ENCODE peak calls at places on chromosomes 16 and 17, in nine cellular contexts. G is bronchial epithelial cell; Q is memory B cell; J is H9; H is stromal cell of bone marrow; K is HS-5; T is stimulated activated CD8-positive, alpha-beta memory T cell treated with anti-CD3 and anti-CD28 coated beads, Interleukin-4, amount 100 ng/mL, for 24 hours; V is Kasumi-1; F is ovary. L is an unnamed sample.

GRCh38 chr16:23835390-23836077 is at the start of gene PRKCB:
- DNase-seq in G (peak), Q (peak), J (peak), H (no peak), K (no peak), T (peak), V (peak), F (no peak), L (peak)

GRCh38 chr16:57629516-57630401 is 1.3 kb downstream of the ADGRG1 start:
- DNase-seq in G (no peak), Q (no peak), J (no peak), H (no peak), K (no peak), T (no peak), V (no peak), F (no peak), L (no peak)

GRCh38 chr16:62256406-62256805 is 220.2 kb upstream of the CDH8 start:
- DNase-seq in G (peak), Q (no peak), J (no peak), H (no peak), K (no peak), T (no peak), V (peak), F (no peak), L (no peak)

GRCh38 chr17:19456016-19456927 is 45.2 kb downstream of the RNF112 start:
- DNase-seq in G (no peak), Q (no peak), J (no peak), H (no peak), K (no peak), T (no peak), V (no peak), F (no peak), L (no peak)

GRCh38 chr16:12709807-12710206 is 93.9 kb downstream of the CPPED1 start:
- DNase-seq in G (no peak), Q (no peak), J (no peak), H (no peak), K (no peak), T (no peak), V (no peak), F (no peak), L (no peak)

GRCh38 chr16:24701521-24701951 is 27.9 kb upstream of the TNRC6A start:
- DNase-seq in G (no peak), Q (no peak), J (no peak), H (peak), K (no peak), T (no peak), V (no peak), F (no peak), L (no peak)

GRCh38 chr17:8162997-8163977 is 539 bp upstream of the VAMP2 start:
- DNase-seq in G (no peak), Q (no peak), J (peak), H (no peak), K (no peak), T (no peak), V (no peak), F (no peak), L (no peak)

GRCh38 chr17:48528153-48528912 is 2.5 kb downstream of the HOXB1 start:
- DNase-seq in G (no peak), Q (no peak), J (peak), H (no peak), K (no peak), T (no peak), V (no peak), F (no peak), L (no peak)

GRCh38 chr16:66475232-66475631 is 48.1 kb downstream of the BEAN1 start:
- DNase-seq in G (no peak), Q (no peak), J (no peak), H (no peak), K (no peak), T (no peak), V (no peak), F (no peak), L (no peak)

GRCh38 chr16:87765473-87765775 is 362 bp downstream of the KLHDC4 start:
- DNase-seq in G (no peak), Q (no peak), J (no peak), H (no peak), K (no peak), T (peak), V (peak), F (no peak), L (no peak)

GRCh38 chr17:81371910-81372760 is 23.1 kb upstream of the BAHCC1 start:
- DNase-seq in G (no peak), Q (no peak), J (peak), H (no peak), K (no peak), T (no peak), V (no peak), F (no peak), L (no peak)

GRCh38 chr16:48930951-48931553 is 321.1 kb upstream of the N4BP1 start:
- DNase-seq in G (no peak), Q (no peak), J (no peak), H (no peak), K (no peak), T (no peak), V (no peak), F (no peak), L (no peak)

GRCh38 chr17:7191069-7191468 is 11.9 kb upstream of the ASGR1 start:
- DNase-seq in G (no peak), Q (no peak), J (no peak), H (no peak), K (no peak), T (no peak), V (no peak), F (no peak), L (no peak)

GRCh38 chr17:7217113-7217987 is 2.3 kb downstream of the DLG4 start:
- DNase-seq in G (no peak), Q (no peak), J (peak), H (peak), K (no peak), T (no peak), V (peak), F (peak), L (no peak)

GRCh38 chr17:65366102-65366844 is 195.2 kb downstream of the AXIN2 start:
- DNase-seq in G (no peak), Q (no peak), J (no peak), H (no peak), K (no peak), T (peak), V (no peak), F (no peak), L (no peak)

GRCh38 chr17:64535357-64535756 is 28.6 kb downstream of the CEP95 start:
- DNase-seq in G (no peak), Q (no peak), J (no peak), H (no peak), K (no peak), T (no peak), V (no peak), F (no peak), L (no peak)

GRCh38 chr17:3965123-3965800 is 1.0 kb upstream of the ATP2A3 start:
- DNase-seq in G (no peak), Q (peak), J (peak), H (no peak), K (no peak), T (peak), V (peak), F (no peak), L (peak)

GRCh38 chr17:32927724-32928526 is at the start of gene TMEM98:
- DNase-seq in G (no peak), Q (no peak), J (peak), H (no peak), K (no peak), T (no peak), V (no peak), F (peak), L (no peak)

GRCh38 chr16:49010879-49011278 is 270.8 kb downstream of the CBLN1 start:
- DNase-seq in G (no peak), Q (no peak), J (no peak), H (no peak), K (no peak), T (no peak), V (no peak), F (no peak), L (no peak)

GRCh38 chr16:23025692-23026305 is 123.5 kb downstream of the USP31 start:
- DNase-seq in G (no peak), Q (no peak), J (no peak), H (no peak), K (peak), T (no peak), V (no peak), F (no peak), L (no peak)

GRCh38 chr16:22661161-22661647 is 150.5 kb downstream of the NPIPB5 start:
- DNase-seq in G (no peak), Q (no peak), J (peak), H (no peak), K (no peak), T (no peak), V (no peak), F (no peak), L (no peak)

GRCh38 chr17:55674107-55674506 is 48.6 kb downstream of the TMEM100 start:
- DNase-seq in G (peak), Q (no peak), J (no peak), H (no peak), K (peak), T (no peak), V (peak), F (no peak), L (no peak)

GRCh38 chr17:70041061-70041460 is 34.0 kb upstream of the KCNJ16 start:
- DNase-seq in G (peak), Q (no peak), J (no peak), H (no peak), K (no peak), T (no peak), V (no peak), F (no peak), L (no peak)

GRCh38 chr16:53018834-53019416 is 33.8 kb downstream of the CHD9NB start:
- DNase-seq in G (no peak), Q (no peak), J (no peak), H (no peak), K (no peak), T (no peak), V (no peak), F (no peak), L (no peak)

GRCh38 chr17:9350083-9350482 is 225.5 kb downstream of the STX8 start:
- DNase-seq in G (peak), Q (no peak), J (no peak), H (peak), K (peak), T (no peak), V (no peak), F (no peak), L (no peak)

GRCh38 chr17:42683407-42684031 is 1.2 kb downstream of the CNTNAP1 start:
- DNase-seq in G (no peak), Q (no peak), J (peak), H (no peak), K (no peak), T (no peak), V (no peak), F (peak), L (no peak)

GRCh38 chr17:48835971-48836370 is 5.1 kb downstream of the CALCOCO2 start:
- DNase-seq in G (no peak), Q (no peak), J (no peak), H (no peak), K (no peak), T (no peak), V (no peak), F (no peak), L (no peak)

GRCh38 chr17:38701504-38702165 is 3.4 kb upstream of the MLLT6 start:
- DNase-seq in G (peak), Q (peak), J (no peak), H (no peak), K (no peak), T (peak), V (peak), F (no peak), L (peak)

GRCh38 chr16:58582971-58583765 is 46.5 kb downstream of the CNOT1 start:
- DNase-seq in G (no peak), Q (no peak), J (no peak), H (no peak), K (no peak), T (no peak), V (no peak), F (no peak), L (no peak)

GRCh38 chr17:8598913-8599312 is 31.6 kb downstream of the MYH10 start:
- DNase-seq in G (no peak), Q (no peak), J (no peak), H (no peak), K (no peak), T (no peak), V (no peak), F (no peak), L (no peak)